ENCODE peak calls at places on chromosomes 16 and 17, in nine cellular contexts. X, M, D, W, Z, C, H, G and O are unnamed samples.

GRCh38 chr16:23496826-23497542 is 13.3 kb downstream of the GGA2 start:
- DNase-seq in X (no peak), M (no peak), D (no peak), W (no peak), Z (no peak), C (no peak), H (no peak), G (no peak), O (no peak)

GRCh38 chr16:35525979-35526590 is 2066.7 kb downstream of the TP53TG3F start:
- DNase-seq in X (peak; percentile 53), M (no peak), D (no peak), W (no peak), Z (no peak), C (peak; percentile 2), H (peak; percentile 14), G (no peak), O (no peak)

GRCh38 chr16:4694664-4695451 is 1.5 kb downstream of the NUDT16L1 start:
- DNase-seq in X (no peak), M (no peak), D (no peak), W (peak; percentile 54), Z (peak; percentile 32), C (no peak), H (peak; percentile 47), G (no peak), O (no peak)

GRCh38 chr17:77585142-77585860 is 373.2 kb upstream of the TNRC6C start:
- DNase-seq in X (no peak), M (no peak), D (no peak), W (no peak), Z (peak; percentile 3), C (no peak), H (no peak), G (no peak), O (no peak)

GRCh38 chr17:77959216-77959925 is 868 bp downstream of the TNRC6C start:
- DNase-seq in X (no peak), M (peak; percentile 15), D (peak; percentile 45), W (peak; percentile 35), Z (no peak), C (peak; percentile 65), H (peak; percentile 74), G (no peak), O (no peak)

GRCh38 chr17:40467281-40467867 is 24.1 kb downstream of the IGFBP4 start:
- DNase-seq in X (no peak), M (no peak), D (no peak), W (no peak), Z (no peak), C (no peak), H (no peak), G (no peak), O (no peak)

GRCh38 chr17:59353106-59353854 is 21.8 kb downstream of the YPEL2 start:
- DNase-seq in X (no peak), M (no peak), D (no peak), W (no peak), Z (no peak), C (no peak), H (no peak), G (no peak), O (no peak)

GRCh38 chr16:84929421-84930297 is 81.7 kb downstream of the ZDHHC7 start:
- DNase-seq in X (no peak), M (no peak), D (no peak), W (no peak), Z (no peak), C (no peak), H (no peak), G (no peak), O (no peak)

GRCh38 chr17:51860934-51861561 is 297.5 kb downstream of the CA10 start:
- DNase-seq in X (peak; percentile 55), M (peak; percentile 2), D (peak; percentile 38), W (no peak), Z (no peak), C (peak; percentile 24), H (peak; percentile 78), G (peak; percentile 83), O (peak; percentile 40)

GRCh38 chr16:10937068-10937859 is 5.0 kb downstream of the DEXI start:
- DNase-seq in X (peak; percentile 47), M (no peak), D (no peak), W (no peak), Z (no peak), C (no peak), H (no peak), G (no peak), O (no peak)

GRCh38 chr17:75822119-75822799 is 21.9 kb downstream of the UNC13D start:
- DNase-seq in X (peak; percentile 58), M (no peak), D (peak; percentile 56), W (no peak), Z (no peak), C (no peak), H (peak; percentile 60), G (no peak), O (peak; percentile 21)

GRCh38 chr16:7380907-7381306 is 48.3 kb downstream of the RBFOX1 start:
- DNase-seq in X (no peak), M (no peak), D (no peak), W (no peak), Z (no peak), C (no peak), H (no peak), G (no peak), O (no peak)

GRCh38 chr16:57504491-57504890 is 18.2 kb upstream of the DOK4 start:
- DNase-seq in X (no peak), M (no peak), D (no peak), W (no peak), Z (no peak), C (no peak), H (no peak), G (no peak), O (no peak)

GRCh38 chr16:11250091-11250785 is 5.8 kb downstream of the SOCS1 start:
- DNase-seq in X (peak; percentile 73), M (no peak), D (no peak), W (no peak), Z (no peak), C (no peak), H (peak; percentile 76), G (no peak), O (no peak)

GRCh38 chr16:1331712-1332617 is 1.5 kb upstream of the BAIAP3 start:
- DNase-seq in X (peak; percentile 91), M (no peak), D (peak; percentile 27), W (peak; percentile 89), Z (peak; percentile 50), C (peak; percentile 91), H (peak; percentile 85), G (peak; percentile 34), O (peak; percentile 27)